ENCODE peak calls at places on chromosomes 12 and 14, in five cellular contexts. X, S, W, P and E are unnamed samples.

GRCh38 chr14:51139221-51139681 is 44.3 kb upstream of the TRIM9 start:
- DNase-seq in X (no peak), S (no peak), W (no peak), P (no peak), E (no peak)

GRCh38 chr14:92334050-92334449 is 11.1 kb downstream of the SLC24A4 start:
- DNase-seq in X (no peak), S (no peak), W (no peak), P (no peak), E (no peak)

GRCh38 chr12:14473707-14474287 is 93.9 kb downstream of the PLBD1 start:
- DNase-seq in X (no peak), S (peak; percentile 54), W (no peak), P (no peak), E (no peak)

GRCh38 chr14:53963491-53964227 is 7.0 kb upstream of the BMP4 start:
- DNase-seq in X (no peak), S (no peak), W (peak; percentile 73), P (peak; percentile 68), E (no peak)

GRCh38 chr12:25716842-25717241 is 163.8 kb upstream of the LMNTD1 start:
- DNase-seq in X (no peak), S (no peak), W (no peak), P (no peak), E (no peak)

GRCh38 chr12:2306012-2306411 is 253.2 kb downstream of the CACNA1C start:
- DNase-seq in X (no peak), S (no peak), W (no peak), P (no peak), E (no peak)

GRCh38 chr12:72293701-72294100 is 21.5 kb downstream of the TRHDE start:
- DNase-seq in X (no peak), S (no peak), W (no peak), P (no peak), E (no peak)

GRCh38 chr12:29226621-29227020 is 77.5 kb downstream of the FAR2 start:
- DNase-seq in X (no peak), S (no peak), W (no peak), P (no peak), E (no peak)

GRCh38 chr12:1367731-1368285 is 226.6 kb downstream of the FBXL14 start:
- DNase-seq in X (no peak), S (no peak), W (no peak), P (no peak), E (no peak)

GRCh38 chr12:100375023-100375737 is 18.3 kb downstream of the SLC17A8 start:
- DNase-seq in X (no peak), S (no peak), W (peak; percentile 34), P (no peak), E (no peak)

GRCh38 chr14:101008631-101009336 is 105.3 kb upstream of the RTL1 start:
- DNase-seq in X (no peak), S (no peak), W (no peak), P (peak; percentile 30), E (no peak)

GRCh38 chr12:27821259-27821973 is 41.4 kb upstream of the MANSC4 start:
- DNase-seq in X (peak; percentile 16), S (peak; percentile 90), W (no peak), P (no peak), E (peak; percentile 2)

GRCh38 chr12:52398176-52398575 is 8.0 kb downstream of the KRT82 start:
- DNase-seq in X (no peak), S (no peak), W (no peak), P (no peak), E (no peak)

GRCh38 chr12:123070267-123071081 is 80.4 kb downstream of the PITPNM2 start:
- DNase-seq in X (no peak), S (no peak), W (no peak), P (no peak), E (no peak)

GRCh38 chr12:106673151-106673550 is 90.3 kb downstream of the RFX4 start:
- DNase-seq in X (no peak), S (no peak), W (no peak), P (no peak), E (no peak)

GRCh38 chr14:105315941-105316562 is 1.5 kb downstream of the PACS2 start:
- DNase-seq in X (no peak), S (no peak), W (no peak), P (no peak), E (no peak)

GRCh38 chr14:68683326-68683725 is 109.5 kb downstream of the ZFP36L1 start:
- DNase-seq in X (no peak), S (peak; percentile 27), W (no peak), P (no peak), E (no peak)

GRCh38 chr12:121634836-121635235 is 8.5 kb downstream of the ORAI1 start:
- DNase-seq in X (no peak), S (no peak), W (no peak), P (no peak), E (no peak)

GRCh38 chr14:56590535-56590951 is 10.9 kb downstream of the TMEM260 start:
- DNase-seq in X (no peak), S (no peak), W (no peak), P (no peak), E (no peak)

GRCh38 chr12:109597414-109597794 is 23.8 kb downstream of the MVK start:
- DNase-seq in X (no peak), S (no peak), W (no peak), P (no peak), E (no peak)

GRCh38 chr14:44895716-44896115 is 66.0 kb downstream of the KLHL28 start:
- DNase-seq in X (no peak), S (peak; percentile 23), W (no peak), P (no peak), E (no peak)

GRCh38 chr12:107571492-107571891 is 114.1 kb upstream of the PWP1 start:
- DNase-seq in X (no peak), S (no peak), W (no peak), P (no peak), E (no peak)

GRCh38 chr12:130162267-130162666 is at the start of gene FZD10:
- DNase-seq in X (no peak), S (no peak), W (no peak), P (peak; percentile 63), E (no peak)